ENCODE peak calls at places on chromosomes 3 and 15, in nine cellular contexts. R is choroid plexus epithelial cell, H is osteocyte, Z is NB4, S is cardiac fibroblast, N is WTC11, E is progenitor cell of endocrine pancreas, I is type B pancreatic cell, F is kidney epithelial cell. Q is an unnamed sample.

GRCh38 chr3:127543441-127543840 is 47.1 kb downstream of the TPRA1 start:
- DNase-seq in R (no peak), H (no peak), Z (no peak), S (no peak), N (no peak), E (no peak), I (no peak), F (no peak), Q (no peak)

GRCh38 chr3:71064976-71065763 is 518.4 kb downstream of the FOXP1 start:
- DNase-seq in R (peak; percentile 56), H (peak; percentile 86), Z (peak; percentile 60), S (no peak), N (peak; percentile 73), E (peak; percentile 38), I (peak; percentile 80), F (no peak), Q (peak; percentile 36)

GRCh38 chr3:123869165-123869564 is 15.0 kb downstream of the MYLK start:
- DNase-seq in R (no peak), H (no peak), Z (no peak), S (no peak), N (no peak), E (no peak), I (no peak), F (no peak), Q (peak; percentile 43)

GRCh38 chr3:121690777-121691405 is 30.2 kb upstream of the HCLS1 start:
- DNase-seq in R (no peak), H (no peak), Z (no peak), S (no peak), N (no peak), E (no peak), I (no peak), F (no peak), Q (no peak)

GRCh38 chr15:100572362-100572983 is 29.5 kb downstream of the LINS1 start:
- DNase-seq in R (peak; percentile 37), H (no peak), Z (peak; percentile 32), S (peak; percentile 53), N (no peak), E (no peak), I (no peak), F (no peak), Q (peak; percentile 11)

GRCh38 chr15:57647791-57648130 is 56.1 kb downstream of the MYZAP start:
- DNase-seq in R (peak; percentile 32), H (no peak), Z (no peak), S (peak; percentile 33), N (no peak), E (no peak), I (no peak), F (no peak), Q (peak; percentile 79)

GRCh38 chr15:65067645-65068416 is at the start of gene RASL12:
- DNase-seq in R (no peak), H (no peak), Z (no peak), S (no peak), N (peak; percentile 61), E (no peak), I (no peak), F (no peak), Q (no peak)

GRCh38 chr3:99242271-99242670 is 340.8 kb upstream of the DCBLD2 start:
- DNase-seq in R (no peak), H (no peak), Z (no peak), S (no peak), N (no peak), E (no peak), I (no peak), F (no peak), Q (no peak)

GRCh38 chr15:77538011-77538410 is 94.7 kb downstream of the LINGO1 start:
- DNase-seq in R (no peak), H (no peak), Z (no peak), S (no peak), N (no peak), E (no peak), I (no peak), F (no peak), Q (no peak)

GRCh38 chr3:132382688-132383194 is 34.6 kb upstream of the DNAJC13 start:
- DNase-seq in R (no peak), H (no peak), Z (no peak), S (no peak), N (peak; percentile 54), E (no peak), I (no peak), F (no peak), Q (no peak)

GRCh38 chr3:24160424-24160823 is 215.3 kb downstream of the NR1D2 start:
- DNase-seq in R (peak; percentile 12), H (no peak), Z (no peak), S (peak; percentile 45), N (peak; percentile 48), E (peak; percentile 12), I (no peak), F (no peak), Q (peak; percentile 30)

GRCh38 chr3:138327831-138328230 is 1.8 kb downstream of the NME9 start:
- DNase-seq in R (peak; percentile 9), H (no peak), Z (no peak), S (no peak), N (no peak), E (no peak), I (no peak), F (no peak), Q (peak; percentile 36)

GRCh38 chr3:71488882-71489281 is 94.6 kb downstream of the FOXP1 start:
- DNase-seq in R (no peak), H (no peak), Z (no peak), S (no peak), N (no peak), E (no peak), I (no peak), F (no peak), Q (no peak)

GRCh38 chr3:66856555-66856954 is 141.6 kb upstream of the KBTBD8 start:
- DNase-seq in R (no peak), H (no peak), Z (peak; percentile 30), S (no peak), N (no peak), E (no peak), I (no peak), F (no peak), Q (no peak)

GRCh38 chr15:59349715-59350420 is 22.8 kb downstream of the MYO1E start:
- DNase-seq in R (peak; percentile 93), H (no peak), Z (peak; percentile 6), S (peak; percentile 81), N (no peak), E (no peak), I (no peak), F (peak; percentile 95), Q (peak; percentile 94)

GRCh38 chr3:53008932-53009331 is 36.9 kb downstream of the SFMBT1 start:
- DNase-seq in R (no peak), H (no peak), Z (no peak), S (no peak), N (no peak), E (no peak), I (no peak), F (no peak), Q (no peak)

GRCh38 chr3:126111126-126111551 is 27.2 kb upstream of the SLC41A3 start:
- DNase-seq in R (no peak), H (peak; percentile 75), Z (no peak), S (no peak), N (no peak), E (peak; percentile 3), I (peak; percentile 45), F (no peak), Q (no peak)

GRCh38 chr15:80536231-80536630 is 132.0 kb downstream of the ARNT2 start:
- DNase-seq in R (no peak), H (no peak), Z (no peak), S (no peak), N (no peak), E (no peak), I (no peak), F (no peak), Q (no peak)

GRCh38 chr3:161323926-161324621 is 47.2 kb downstream of the SPTSSB start:
- DNase-seq in R (no peak), H (no peak), Z (no peak), S (no peak), N (no peak), E (no peak), I (no peak), F (no peak), Q (no peak)
- TF ChIP-seq CTCF in R (no peak), H (no peak), Z (no peak), S (no peak), N (no peak), E (no peak), I (no peak), F (no peak), Q (no peak)

GRCh38 chr15:25693321-25694237 is 169.5 kb downstream of the ATP10A start:
- DNase-seq in R (no peak), H (no peak), Z (peak; percentile 22), S (peak; percentile 28), N (peak; percentile 75), E (peak; percentile 29), I (no peak), F (no peak), Q (no peak)
- TF ChIP-seq CTCF in R (peak; percentile 46), H (peak; percentile 75), Z (peak; percentile 76), S (peak; percentile 72), N (peak; percentile 64), E (peak; percentile 65), I (peak; percentile 72), F (peak; percentile 69), Q (no peak)

DNA sequence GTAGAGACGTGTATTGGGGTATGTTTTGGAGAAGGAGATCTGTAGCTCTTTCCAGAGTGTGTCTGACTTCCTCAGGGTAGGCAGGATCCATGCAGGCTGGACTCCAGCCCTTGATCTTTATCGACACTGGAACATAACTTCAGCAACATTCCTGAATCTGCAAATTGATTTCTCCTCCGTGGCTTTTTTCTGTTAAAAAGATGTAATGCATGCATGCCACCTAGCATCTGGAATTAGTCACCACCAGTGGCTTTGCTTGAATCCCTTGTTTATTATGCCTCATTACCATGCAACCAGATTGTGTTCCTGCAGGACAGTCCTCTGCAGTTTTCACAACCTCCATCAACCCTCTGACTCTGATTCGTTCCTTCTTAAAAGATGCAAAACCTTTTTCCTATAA is 86.1 kb downstream of the CCNL1 start:
- DNase-seq in R (peak; percentile 41), H (no peak), Z (no peak), S (peak; percentile 59), N (no peak), E (no peak), I (no peak), F (no peak), Q (no peak)
- TF ChIP-seq CTCF in R (no peak), H (peak; percentile 23), Z (no peak), S (no peak), N (no peak), E (no peak), I (no peak), F (no peak), Q (no peak)

DNA sequence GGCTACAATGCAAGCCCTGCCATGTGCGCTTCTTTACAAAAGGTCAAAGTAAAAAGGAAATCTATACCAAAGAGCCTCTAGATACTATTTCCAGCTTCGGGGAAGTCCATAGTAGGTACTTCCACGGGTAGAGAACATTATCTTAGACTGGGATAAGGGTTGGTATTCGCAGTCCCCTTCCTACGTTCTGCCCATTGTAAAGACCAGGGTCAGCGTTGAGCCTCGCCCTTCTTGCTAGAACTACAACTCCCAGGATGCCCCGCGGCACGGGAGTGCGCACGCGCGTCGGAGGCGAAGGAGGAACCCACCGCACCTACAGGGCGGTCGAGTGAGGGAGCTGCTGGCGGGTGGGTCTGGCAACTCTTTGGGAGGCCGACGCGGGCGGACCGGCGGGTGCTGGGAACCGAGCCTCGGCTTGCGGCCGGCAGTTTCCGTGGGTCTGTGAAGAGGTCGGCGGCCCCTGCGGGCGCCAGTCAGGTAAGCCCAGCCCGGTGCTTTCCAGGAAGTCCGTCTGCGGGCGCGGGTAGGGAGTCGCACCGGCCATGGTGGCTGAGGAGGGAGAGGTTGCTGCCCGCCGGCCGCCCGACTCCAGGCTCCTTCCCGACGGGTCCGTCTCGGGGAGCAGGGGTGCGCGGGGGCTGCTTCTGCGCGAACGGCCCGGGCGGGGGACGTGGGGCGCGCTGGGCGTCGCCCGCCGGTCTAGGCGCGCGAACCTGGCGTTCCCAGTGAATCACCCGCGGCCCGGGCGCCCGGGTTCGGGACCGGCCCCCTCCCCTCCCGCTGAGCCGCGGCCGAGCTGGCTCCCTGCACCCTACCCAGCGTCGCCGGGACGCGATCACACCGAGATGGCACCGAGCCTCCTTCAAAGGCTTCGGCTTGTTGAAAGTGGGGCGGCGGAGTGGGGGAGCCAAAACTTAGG is at the start of gene TMOD3:
- DNase-seq in R (peak; percentile 93), H (peak; percentile 97), Z (peak; percentile 93), S (peak; percentile 94), N (peak; percentile 97), E (peak; percentile 93), I (peak; percentile 95), F (peak; percentile 60), Q (peak; percentile 92)
- TF ChIP-seq CTCF in R (peak; percentile 12), H (no peak), Z (no peak), S (no peak), N (no peak), E (no peak), I (peak; percentile 26), F (no peak), Q (no peak)